ENCODE peak calls at places on chromosomes 1 and 21, in seven cellular contexts. T is H1, R is IMR-90, V is mesendoderm, C is H9, O is mesenchymal stem cell, M is trophoblast cell. J is an unnamed sample.

GRCh38 chr1:156493154-156493631 is 7.4 kb downstream of the MEF2D start:
- DNase-seq in O (no peak), V (no peak), T (no peak), R (no peak), C (no peak), M (no peak), J (no peak)

GRCh38 chr1:56424744-56425493 is 154.4 kb downstream of the PLPP3 start:
- DNase-seq in M (peak), R (peak), O (peak), C (no peak), V (peak), T (no peak), J (no peak)

GRCh38 chr1:56590520-56591011 is 11.2 kb upstream of the PLPP3 start:
- DNase-seq in O (no peak), C (no peak), M (peak), R (no peak), V (peak), T (no peak), J (no peak)

GRCh38 chr1:160656737-160657476 is 10.1 kb upstream of the SLAMF1 start:
- DNase-seq in T (no peak), R (no peak), M (no peak), O (peak), C (no peak), V (no peak), J (no peak)

GRCh38 chr1:87983841-87984240 is 655.2 kb downstream of the LMO4 start:
- DNase-seq in T (no peak), O (no peak), R (no peak), V (no peak), M (peak), C (no peak), J (no peak)

GRCh38 chr1:115706774-115707425 is 61.6 kb downstream of the CASQ2 start:
- DNase-seq in R (peak), O (peak), M (no peak), T (no peak), C (peak), V (peak), J (peak)

GRCh38 chr1:9010781-9011323 is 15.4 kb downstream of the SLC2A7 start:
- DNase-seq in V (no peak), T (no peak), C (no peak), O (no peak), R (no peak), M (no peak), J (no peak)

GRCh38 chr1:19009882-19010321 is 53.4 kb upstream of the IFFO2 start:
- DNase-seq in M (peak), T (peak), V (peak), C (peak), O (peak), R (peak), J (peak)

GRCh38 chr1:19730232-19730631 is 65.6 kb downstream of the HTR6 start:
- DNase-seq in V (no peak), R (no peak), M (no peak), T (no peak), C (no peak), O (no peak), J (no peak)

GRCh38 chr21:37463083-37463780 is 96.7 kb downstream of the DYRK1A start:
- DNase-seq in R (peak), V (peak), O (peak), C (no peak), T (no peak), M (no peak), J (no peak)

GRCh38 chr1:3965693-3966092 is 65.6 kb upstream of the C1orf174 start:
- DNase-seq in C (no peak), T (no peak), R (no peak), M (no peak), V (no peak), O (no peak), J (no peak)

GRCh38 chr1:1243807-1244191 is 2.7 kb downstream of the C1QTNF12 start:
- DNase-seq in O (no peak), M (no peak), T (no peak), R (no peak), C (no peak), V (no peak), J (no peak)

GRCh38 chr21:33644383-33645074 is 2.2 kb downstream of the ITSN1 start:
- DNase-seq in R (peak), T (no peak), O (peak), V (peak), C (no peak), M (peak), J (no peak)

GRCh38 chr1:110341146-110341871 is 2.1 kb downstream of the RBM15 start:
- DNase-seq in V (no peak), C (no peak), M (no peak), O (no peak), R (no peak), T (no peak), J (no peak)

GRCh38 chr1:66752671-66753371 is 562 bp downstream of the DYNLT5 start:
- DNase-seq in M (no peak), R (no peak), V (peak), O (no peak), C (peak), T (no peak), J (no peak)

GRCh38 chr1:84506729-84507453 is 510 bp upstream of the GNG5 start:
- DNase-seq in M (no peak), C (no peak), V (no peak), T (no peak), O (no peak), R (no peak), J (no peak)

GRCh38 chr1:24897263-24898151 is 32.6 kb downstream of the RUNX3 start:
- DNase-seq in V (no peak), T (no peak), R (no peak), O (no peak), C (no peak), M (no peak), J (no peak)

GRCh38 chr1:165851034-165851658 is 23.7 kb downstream of the UCK2 start:
- DNase-seq in M (peak), T (no peak), R (peak), C (no peak), O (peak), V (no peak), J (no peak)

GRCh38 chr1:112387807-112388206 is 8.2 kb upstream of the CTTNBP2NL start:
- DNase-seq in T (no peak), R (no peak), O (no peak), C (no peak), V (no peak), M (no peak), J (no peak)

GRCh38 chr1:34369701-34370455 is 193.2 kb downstream of the C1orf94 start:
- DNase-seq in V (no peak), M (no peak), R (no peak), T (no peak), O (no peak), C (no peak), J (no peak)

GRCh38 chr1:24826510-24826909 is 81.3 kb downstream of the CLIC4 start:
- DNase-seq in M (no peak), T (no peak), C (no peak), O (no peak), V (no peak), R (no peak), J (no peak)

GRCh38 chr1:79271759-79272158 is 265.2 kb upstream of the ADGRL4 start:
- DNase-seq in M (no peak), C (no peak), V (no peak), T (no peak), O (no peak), R (no peak), J (no peak)

GRCh38 chr1:231079166-231079565 is 39.1 kb upstream of the FAM89A start:
- DNase-seq in T (no peak), V (no peak), O (no peak), M (no peak), C (no peak), R (no peak), J (no peak)

GRCh38 chr1:99682291-99682751 is 36.4 kb downstream of the PALMD start:
- DNase-seq in T (no peak), M (peak), O (peak), C (no peak), R (peak), V (no peak), J (no peak)

GRCh38 chr1:65793359-65793732 is 651 bp downstream of the PDE4B start:
- DNase-seq in R (peak), C (peak), T (no peak), O (peak), V (peak), M (no peak), J (no peak)

GRCh38 chr1:57411262-57411661 is 12.6 kb downstream of the DAB1 start:
- DNase-seq in T (no peak), C (no peak), M (no peak), O (no peak), V (peak), R (peak), J (no peak)

GRCh38 chr21:40680311-40680710 is 166.6 kb downstream of the DSCAM start:
- DNase-seq in T (no peak), M (no peak), O (no peak), R (no peak), C (no peak), V (no peak), J (no peak)

GRCh38 chr1:32239790-32240139 is 7.3 kb upstream of the FAM167B start:
- DNase-seq in T (no peak), V (no peak), O (no peak), M (no peak), R (no peak), C (no peak), J (no peak)

GRCh38 chr1:157095551-157095950 is 4.1 kb downstream of the ETV3L start:
- DNase-seq in C (no peak), V (no peak), M (no peak), T (no peak), O (no peak), R (no peak), J (no peak)

GRCh38 chr1:37449936-37450335 is 24.4 kb upstream of the ZC3H12A start:
- DNase-seq in V (no peak), R (no peak), M (no peak), C (peak), T (no peak), O (no peak), J (no peak)

GRCh38 chr21:17732306-17732705 is 86.8 kb downstream of the C21orf91 start:
- DNase-seq in M (no peak), T (no peak), O (peak), C (no peak), V (no peak), R (peak), J (no peak)

GRCh38 chr21:31554511-31555022 is 104.9 kb upstream of the SOD1 start:
- DNase-seq in C (peak), V (peak), T (no peak), O (peak), R (peak), M (peak), J (peak)

GRCh38 chr1:62869217-62869754 is 85.4 kb downstream of the ATG4C start:
- DNase-seq in R (no peak), T (no peak), V (no peak), M (no peak), C (no peak), O (no peak), J (no peak)

GRCh38 chr1:56394298-56394697 is 185.1 kb downstream of the PLPP3 start:
- DNase-seq in M (peak), T (no peak), R (no peak), V (no peak), O (no peak), C (no peak), J (no peak)

GRCh38 chr1:54360165-54361005 is 45.8 kb downstream of the SSBP3 start:
- DNase-seq in T (no peak), R (no peak), V (no peak), O (no peak), M (no peak), C (no peak), J (no peak)
- H2BK120ac ChIP-seq in T (no peak), R (no peak), V (no peak), O (no peak), M (no peak), C (no peak), J (no peak)

DNA sequence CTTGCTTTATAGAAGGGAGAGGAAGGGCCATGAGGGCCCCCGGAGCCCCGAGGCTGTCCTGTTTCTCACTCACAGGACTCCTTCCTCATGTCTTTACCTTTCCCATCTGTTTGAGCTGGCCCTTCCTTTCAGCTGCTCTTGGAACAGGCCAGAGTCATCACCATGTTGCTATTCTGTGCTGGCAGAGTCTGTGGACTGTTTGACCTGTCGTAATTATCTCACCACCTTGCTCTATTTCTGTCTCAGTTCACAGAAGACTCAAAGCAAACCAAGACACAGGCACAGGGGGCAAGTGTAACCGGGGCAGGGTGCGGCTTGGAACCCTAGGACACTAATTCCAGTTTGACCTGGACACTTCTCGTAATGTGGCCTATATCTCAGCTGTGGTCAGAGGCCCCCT is 104.3 kb upstream of the CD34 start:
- DNase-seq in V (no peak), O (no peak), M (no peak), T (no peak), C (no peak), R (no peak), J (no peak)
- H2BK120ac ChIP-seq in V (no peak), O (no peak), M (no peak), T (no peak), C (no peak), R (no peak), J (no peak)

GRCh38 chr1:218374972-218375371 is 29.8 kb downstream of the TGFB2 start:
- DNase-seq in M (no peak), T (no peak), R (peak), V (no peak), O (peak), C (no peak), J (no peak)
- H2BK120ac ChIP-seq in M (no peak), T (no peak), R (peak), V (no peak), O (no peak), C (no peak), J (no peak)

GRCh38 chr1:223074901-223075300 is 68.1 kb downstream of the TLR5 start:
- DNase-seq in R (no peak), T (no peak), O (no peak), M (no peak), C (no peak), V (no peak), J (no peak)

GRCh38 chr1:223076382-223076781 is 66.7 kb downstream of the TLR5 start:
- DNase-seq in V (no peak), R (no peak), C (no peak), O (no peak), T (no peak), M (no peak), J (no peak)

GRCh38 chr1:223075834-223076233 is 67.2 kb downstream of the TLR5 start:
- DNase-seq in C (no peak), O (no peak), R (no peak), V (no peak), T (no peak), M (no peak), J (no peak)

GRCh38 chr1:223079498-223079897 is 63.5 kb downstream of the TLR5 start:
- DNase-seq in R (no peak), M (no peak), C (no peak), O (no peak), T (no peak), V (no peak), J (no peak)

DNA sequence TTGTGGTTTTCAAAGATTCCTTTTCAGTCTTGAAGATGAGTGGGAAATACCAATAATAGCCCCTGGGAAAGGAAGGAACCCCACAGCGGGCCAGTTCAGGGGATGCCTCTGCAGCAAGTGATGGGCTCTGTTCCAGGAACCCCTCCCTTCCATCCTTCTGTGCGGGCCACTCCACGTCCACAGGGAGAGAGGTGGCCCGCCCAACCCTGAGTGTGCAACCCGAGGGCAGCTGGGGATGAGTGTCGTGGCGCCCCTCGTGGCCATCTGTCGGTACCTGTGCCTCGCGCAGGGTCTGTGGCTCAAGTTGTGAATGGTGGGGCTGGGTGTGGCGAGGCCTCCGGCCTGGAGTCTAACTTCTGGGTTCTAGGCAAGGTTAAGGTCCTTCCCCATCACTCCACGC is 65.6 kb downstream of the TLR5 start:
- DNase-seq in C (peak), O (no peak), R (no peak), V (no peak), M (no peak), T (no peak), J (no peak)
- H2BK120ac ChIP-seq in C (no peak), O (no peak), R (no peak), V (no peak), M (no peak), T (no peak), J (no peak)

GRCh38 chr1:219088778-219089557 is 84.7 kb upstream of the LYPLAL1 start:
- DNase-seq in O (peak), C (no peak), M (peak), V (peak), R (peak), T (no peak), J (no peak)
- H2BK120ac ChIP-seq in O (no peak), C (no peak), M (no peak), V (no peak), R (peak), T (no peak), J (no peak)

GRCh38 chr1:55143686-55144085 is 71.5 kb downstream of the USP24 start:
- DNase-seq in C (peak), O (no peak), M (peak), V (peak), T (peak), R (no peak), J (no peak)

GRCh38 chr1:55140546-55140983 is 74.6 kb downstream of the USP24 start:
- DNase-seq in O (peak), V (peak), R (peak), T (no peak), M (peak), C (peak), J (peak)

GRCh38 chr1:55138740-55139283 is 76.4 kb downstream of the USP24 start:
- DNase-seq in M (no peak), T (no peak), V (no peak), O (no peak), C (no peak), R (no peak), J (no peak)

GRCh38 chr1:55141295-55141893 is 73.8 kb downstream of the USP24 start:
- DNase-seq in R (no peak), M (no peak), C (no peak), O (no peak), V (no peak), T (no peak), J (no peak)

GRCh38 chr1:55140137-55140536 is 75.0 kb downstream of the USP24 start:
- DNase-seq in T (no peak), V (no peak), M (no peak), R (no peak), C (no peak), O (no peak), J (no peak)
- H2BK120ac ChIP-seq in T (no peak), V (no peak), M (no peak), R (no peak), C (no peak), O (no peak), J (no peak)

GRCh38 chr1:47249755-47250154 is 17.7 kb upstream of the TAL1 start:
- DNase-seq in M (no peak), T (no peak), O (no peak), R (no peak), V (no peak), C (no peak), J (no peak)

GRCh38 chr1:47252369-47252768 is 20.3 kb upstream of the TAL1 start:
- DNase-seq in R (no peak), M (no peak), O (no peak), V (no peak), T (no peak), C (no peak), J (no peak)

GRCh38 chr1:47257224-47257623 is 25.2 kb upstream of the TAL1 start:
- DNase-seq in T (no peak), C (no peak), V (no peak), R (no peak), M (no peak), O (no peak), J (no peak)

DNA sequence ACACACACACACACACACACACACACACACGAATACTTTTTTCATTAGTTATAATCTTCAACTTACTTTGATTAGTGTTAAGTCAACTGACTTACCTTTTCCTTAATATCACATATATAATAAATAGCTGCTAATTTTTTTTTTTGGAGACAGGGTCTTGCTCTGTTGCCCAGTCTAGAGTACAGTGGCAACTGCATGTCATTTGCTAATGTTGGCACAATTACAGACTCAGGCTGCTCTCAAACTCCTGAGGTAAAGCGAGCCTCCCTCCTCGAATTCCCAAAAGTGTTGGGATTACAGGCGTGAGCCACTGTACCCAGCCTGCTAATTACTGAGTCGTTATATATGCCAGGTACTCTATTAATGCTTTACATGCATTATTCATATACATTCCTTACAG is 20.8 kb upstream of the TAL1 start:
- DNase-seq in C (no peak), O (no peak), V (no peak), R (no peak), T (no peak), M (no peak), J (no peak)
- H2BK120ac ChIP-seq in C (no peak), O (no peak), V (no peak), R (no peak), T (no peak), M (no peak), J (no peak)